ENCODE peak calls at places on chromosomes 3 and 15, in four cellular contexts. One of them, this sample, is unnamed.

GRCh38 chr3:104316118-104316517 is 1050.6 kb upstream of the ALCAM start:
- DNase-seq in HepG2: no peak
- DNase-seq in HCT116: no peak
- DNase-seq in K562: no peak
- DNase-seq in this sample: no peak

GRCh38 chr15:97904196-97904572 is 56.3 kb upstream of the ARRDC4 start:
- DNase-seq in HepG2: peak
- DNase-seq in HCT116: peak
- DNase-seq in K562: peak
- DNase-seq in this sample: no peak

GRCh38 chr3:12040902-12041301 is 36.7 kb downstream of the SYN2 start:
- DNase-seq in HepG2: no peak
- DNase-seq in HCT116: no peak
- DNase-seq in K562: no peak
- DNase-seq in this sample: no peak

GRCh38 chr15:71471347-71471746 is 339.0 kb upstream of the NR2E3 start:
- DNase-seq in HepG2: no peak
- DNase-seq in HCT116: no peak
- DNase-seq in K562: no peak
- DNase-seq in this sample: no peak

GRCh38 chr15:62809106-62809967 is 233.2 kb upstream of the TPM1 start:
- DNase-seq in HepG2: peak
- DNase-seq in HCT116: no peak
- DNase-seq in K562: no peak
- DNase-seq in this sample: no peak

GRCh38 chr3:143207338-143207961 is 87.9 kb downstream of the CHST2 start:
- DNase-seq in HepG2: no peak
- DNase-seq in HCT116: no peak
- DNase-seq in K562: peak
- DNase-seq in this sample: no peak

GRCh38 chr15:78148392-78149067 is 632 bp upstream of the IDH3A start:
- DNase-seq in HepG2: no peak
- DNase-seq in HCT116: no peak
- DNase-seq in K562: no peak
- DNase-seq in this sample: no peak

GRCh38 chr15:52730163-52730562 is 51.0 kb upstream of the ATOSA start:
- DNase-seq in HepG2: no peak
- DNase-seq in HCT116: no peak
- DNase-seq in K562: no peak
- DNase-seq in this sample: no peak

GRCh38 chr3:108406661-108407206 is 103.7 kb downstream of the MYH15 start:
- DNase-seq in HepG2: peak
- DNase-seq in HCT116: peak
- DNase-seq in K562: peak
- DNase-seq in this sample: peak

GRCh38 chr15:98914626-98915025 is 93.0 kb downstream of the PGPEP1L start:
- DNase-seq in HepG2: no peak
- DNase-seq in HCT116: no peak
- DNase-seq in K562: no peak
- DNase-seq in this sample: no peak

GRCh38 chr3:21682231-21682630 is 68.8 kb downstream of the ZNF385D start:
- DNase-seq in HepG2: no peak
- DNase-seq in HCT116: no peak
- DNase-seq in K562: no peak
- DNase-seq in this sample: no peak

GRCh38 chr3:29926391-29926790 is 645.5 kb downstream of the RBMS3 start:
- DNase-seq in HepG2: no peak
- DNase-seq in HCT116: no peak
- DNase-seq in K562: no peak
- DNase-seq in this sample: no peak

GRCh38 chr15:65833501-65834220 is 35.6 kb upstream of the RAB11A start:
- DNase-seq in HepG2: peak
- DNase-seq in HCT116: no peak
- DNase-seq in K562: no peak
- DNase-seq in this sample: no peak

GRCh38 chr3:120503727-120504616 is 53.2 kb upstream of the FSTL1 start:
- DNase-seq in HepG2: no peak
- DNase-seq in HCT116: no peak
- DNase-seq in K562: no peak
- DNase-seq in this sample: no peak

GRCh38 chr3:16070707-16071106 is 103.8 kb upstream of the GALNT15 start:
- DNase-seq in HepG2: no peak
- DNase-seq in HCT116: no peak
- DNase-seq in K562: no peak
- DNase-seq in this sample: no peak

GRCh38 chr15:79099692-79100091 is 9.1 kb upstream of the RASGRF1 start:
- DNase-seq in HepG2: no peak
- DNase-seq in HCT116: no peak
- DNase-seq in K562: no peak
- DNase-seq in this sample: no peak

GRCh38 chr15:44101286-44101685 is 93.8 kb downstream of the FRMD5 start:
- DNase-seq in HepG2: no peak
- DNase-seq in HCT116: no peak
- DNase-seq in K562: no peak
- DNase-seq in this sample: no peak

GRCh38 chr3:9211155-9211950 is 38.1 kb downstream of the SRGAP3 start:
- DNase-seq in HepG2: no peak
- DNase-seq in HCT116: no peak
- DNase-seq in K562: no peak
- DNase-seq in this sample: no peak

GRCh38 chr3:149038322-149038721 is 47.0 kb downstream of the GYG1 start:
- DNase-seq in HepG2: no peak
- DNase-seq in HCT116: no peak
- DNase-seq in K562: no peak
- DNase-seq in this sample: no peak

GRCh38 chr3:9149566-9149965 is 99.9 kb downstream of the SRGAP3 start:
- DNase-seq in HepG2: no peak
- DNase-seq in HCT116: no peak
- DNase-seq in K562: no peak
- DNase-seq in this sample: no peak

GRCh38 chr3:142618917-142619401 is 22.8 kb downstream of the PLS1 start:
- DNase-seq in HepG2: peak
- DNase-seq in HCT116: no peak
- DNase-seq in K562: peak
- DNase-seq in this sample: peak

GRCh38 chr3:195543642-195544536 is 764 bp upstream of the PPP1R2 start:
- DNase-seq in HepG2: peak
- DNase-seq in HCT116: no peak
- DNase-seq in K562: peak
- DNase-seq in this sample: no peak

GRCh38 chr15:28178727-28179126 is 79.6 kb upstream of the OCA2 start:
- DNase-seq in HepG2: no peak
- DNase-seq in HCT116: no peak
- DNase-seq in K562: no peak
- DNase-seq in this sample: no peak

DNA sequence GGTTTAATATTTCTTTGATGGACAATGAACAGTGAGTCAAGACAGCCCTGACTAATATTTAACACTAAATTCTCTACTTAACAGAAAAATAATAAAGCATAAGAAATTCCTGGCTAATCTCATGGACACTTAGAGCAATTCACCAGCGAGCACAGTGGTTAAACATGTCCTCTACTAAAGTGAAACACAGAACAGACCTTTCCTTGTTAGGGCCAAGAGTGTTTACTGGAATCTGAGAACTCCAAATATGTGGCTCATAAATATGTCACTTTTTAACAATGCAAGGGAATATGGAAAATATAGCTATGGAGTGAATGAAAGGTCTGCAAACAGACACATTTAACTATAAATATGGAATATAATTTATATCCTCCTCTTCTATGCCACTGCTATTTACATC is 18.6 kb upstream of the IGSF10 start:
- DNase-seq in HepG2: no peak
- DNase-seq in HCT116: no peak
- DNase-seq in K562: no peak
- DNase-seq in this sample: no peak
- TF ChIP-seq POLR2AphosphoS5 in HepG2: no peak
- TF ChIP-seq POLR2AphosphoS5 in HCT116: no peak
- TF ChIP-seq POLR2AphosphoS5 in K562: no peak
- TF ChIP-seq POLR2AphosphoS5 in this sample: no peak

GRCh38 chr3:119469378-119470189 is 821 bp downstream of the POGLUT1 start:
- DNase-seq in HepG2: no peak
- DNase-seq in HCT116: no peak
- DNase-seq in K562: peak
- DNase-seq in this sample: no peak

GRCh38 chr3:119470851-119471250 is 2.1 kb downstream of the POGLUT1 start:
- DNase-seq in HepG2: no peak
- DNase-seq in HCT116: no peak
- DNase-seq in K562: no peak
- DNase-seq in this sample: no peak
- TF ChIP-seq TCF7L2 in HepG2: no peak
- TF ChIP-seq TCF7L2 in HCT116: no peak
- TF ChIP-seq TCF7L2 in K562: no peak
- TF ChIP-seq TCF7L2 in this sample: no peak

DNA sequence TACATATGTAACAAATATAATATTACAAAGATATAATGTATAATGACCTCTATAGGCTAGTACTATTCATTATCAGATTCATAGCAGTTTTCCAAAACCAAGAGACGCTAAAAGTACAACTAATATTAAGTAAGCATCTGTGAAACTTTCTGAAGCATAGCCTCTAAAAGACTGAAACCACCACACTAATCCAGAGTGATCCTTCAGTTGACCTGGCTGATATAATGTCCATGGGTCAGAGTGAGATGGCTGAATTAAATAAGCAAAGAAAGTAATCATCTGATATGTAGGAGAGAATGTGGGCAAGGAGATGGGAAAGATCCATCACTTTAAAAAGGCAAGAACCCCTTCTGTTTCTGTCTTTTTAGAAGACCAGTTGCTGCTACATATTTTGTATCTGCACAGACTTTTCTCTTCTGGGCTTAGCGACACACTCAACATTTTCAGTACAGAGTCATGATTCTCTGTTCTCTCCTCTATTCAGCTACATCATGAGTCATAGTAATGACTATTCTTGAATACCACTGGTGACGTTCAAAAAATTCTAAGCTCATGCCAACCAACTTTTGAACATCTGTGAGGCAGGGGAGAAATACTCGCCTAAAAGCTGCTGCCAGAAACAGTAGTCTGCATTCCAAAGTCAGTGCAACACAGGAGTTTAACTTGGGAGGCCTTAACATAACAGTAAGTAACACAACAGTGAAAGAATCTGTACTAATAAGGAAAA is 149.6 kb downstream of the MAGI1 start:
- DNase-seq in HepG2: no peak
- DNase-seq in HCT116: peak
- DNase-seq in K562: no peak
- DNase-seq in this sample: peak
- TF ChIP-seq POLR2AphosphoS5 in HepG2: no peak
- TF ChIP-seq POLR2AphosphoS5 in HCT116: no peak
- TF ChIP-seq POLR2AphosphoS5 in K562: no peak
- TF ChIP-seq POLR2AphosphoS5 in this sample: no peak

GRCh38 chr3:177467268-177467985 is 270.1 kb upstream of the TBL1XR1 start:
- DNase-seq in HepG2: no peak
- DNase-seq in HCT116: no peak
- DNase-seq in K562: no peak
- DNase-seq in this sample: no peak

GRCh38 chr3:177471733-177472480 is 274.6 kb upstream of the TBL1XR1 start:
- DNase-seq in HepG2: no peak
- DNase-seq in HCT116: no peak
- DNase-seq in K562: no peak
- DNase-seq in this sample: no peak

GRCh38 chr3:177470200-177470941 is 273.1 kb upstream of the TBL1XR1 start:
- DNase-seq in HepG2: no peak
- DNase-seq in HCT116: no peak
- DNase-seq in K562: no peak
- DNase-seq in this sample: no peak

GRCh38 chr3:177468331-177468730 is 271.0 kb upstream of the TBL1XR1 start:
- DNase-seq in HepG2: no peak
- DNase-seq in HCT116: no peak
- DNase-seq in K562: no peak
- DNase-seq in this sample: no peak

DNA sequence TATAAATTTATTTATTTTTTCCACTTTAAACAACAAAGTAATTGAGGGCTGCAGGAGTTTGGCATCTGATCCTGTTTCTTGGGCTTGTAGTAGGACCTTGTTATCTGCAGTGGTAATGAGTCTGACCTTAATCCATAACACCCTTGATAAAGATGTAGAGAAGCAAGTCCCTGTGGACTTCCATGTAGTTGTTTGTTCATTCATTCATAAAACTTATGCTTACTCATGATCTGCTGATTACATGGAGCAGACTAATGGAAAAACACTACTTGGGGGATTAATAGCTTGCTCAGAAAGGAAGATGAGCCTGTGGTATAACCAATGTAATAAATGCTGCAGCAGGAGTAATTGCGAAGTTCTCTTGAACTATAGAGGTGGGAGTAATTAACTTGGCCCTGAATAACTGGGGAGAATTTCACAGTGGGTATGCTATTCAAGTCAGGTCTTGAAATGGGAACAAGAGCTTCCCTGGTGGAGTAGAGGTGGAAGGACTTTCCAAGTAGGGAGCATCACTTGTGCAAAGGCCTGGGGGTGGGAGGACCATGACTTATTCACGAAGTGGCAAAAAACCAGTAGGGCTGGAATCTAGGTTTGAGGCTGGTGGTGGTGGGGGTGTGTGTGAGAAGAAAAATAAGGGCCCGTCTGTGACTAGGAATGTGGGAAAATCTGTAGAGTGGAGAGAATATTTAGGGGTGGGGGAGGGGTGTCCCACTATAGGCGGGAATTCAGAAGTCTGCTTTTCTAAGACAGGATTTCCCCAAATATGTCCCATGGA is 271.7 kb upstream of the TBL1XR1 start:
- DNase-seq in HepG2: no peak
- DNase-seq in HCT116: no peak
- DNase-seq in K562: no peak
- DNase-seq in this sample: no peak
- TF ChIP-seq TCF7L2 in HepG2: no peak
- TF ChIP-seq TCF7L2 in HCT116: no peak
- TF ChIP-seq TCF7L2 in K562: no peak
- TF ChIP-seq TCF7L2 in this sample: no peak

GRCh38 chr3:173889522-173890055 is 492.0 kb downstream of the NLGN1 start:
- DNase-seq in HepG2: no peak
- DNase-seq in HCT116: no peak
- DNase-seq in K562: no peak
- DNase-seq in this sample: no peak
- TF ChIP-seq POLR2AphosphoS5 in HepG2: no peak
- TF ChIP-seq POLR2AphosphoS5 in HCT116: no peak
- TF ChIP-seq POLR2AphosphoS5 in K562: no peak
- TF ChIP-seq POLR2AphosphoS5 in this sample: no peak